ENCODE peak calls at places on chromosomes 7 and 10, in eight cellular contexts. W is fibroblast of the aortic adventitia, O is adrenal gland, X is GM23338, B is esophagus muscularis mucosa, G is fibroblast of lung, V is esophagus squamous epithelium, A is AG09319. M is an unnamed sample.

GRCh38 chr10:86439544-86439943 is 72.9 kb upstream of the GRID1 start:
- DNase-seq in W (peak; percentile 85), G (peak; percentile 94), A (peak; percentile 77), O (peak; percentile 87), V (no peak), B (no peak), X (no peak), M (peak; percentile 88)

GRCh38 chr10:96249264-96249663 is 22.1 kb downstream of the BLNK start:
- DNase-seq in O (no peak), X (no peak), A (no peak), B (no peak), W (no peak), V (no peak), G (no peak), M (no peak)

GRCh38 chr7:6453737-6454136 is 6.0 kb upstream of the DAGLB start:
- DNase-seq in V (no peak), G (peak; percentile 52), O (no peak), W (peak; percentile 68), A (no peak), X (no peak), B (no peak), M (peak; percentile 81)

GRCh38 chr7:142859829-142860228 is 5.0 kb downstream of the EPHB6 start:
- DNase-seq in X (no peak), W (peak; percentile 77), G (peak; percentile 79), V (no peak), B (no peak), O (no peak), A (no peak), M (peak; percentile 77)

GRCh38 chr7:121278120-121279021 is 50.4 kb upstream of the WNT16 start:
- DNase-seq in A (no peak), B (no peak), O (no peak), V (no peak), W (peak; percentile 50), X (peak; percentile 20), G (peak; percentile 76), M (peak; percentile 45)

GRCh38 chr10:49161411-49161997 is 26.7 kb downstream of the TMEM273 start:
- DNase-seq in O (no peak), V (no peak), W (peak; percentile 76), X (peak; percentile 66), G (peak; percentile 72), A (no peak), B (no peak), M (peak; percentile 55)

GRCh38 chr10:44292390-44293002 is 92.4 kb downstream of the CXCL12 start:
- DNase-seq in A (no peak), W (no peak), G (no peak), V (no peak), B (no peak), X (peak; percentile 59), O (no peak), M (no peak)

GRCh38 chr10:126059101-126059826 is 162.9 kb downstream of the FANK1 start:
- DNase-seq in B (no peak), X (no peak), G (peak; percentile 48), W (peak; percentile 86), O (no peak), V (no peak), A (no peak), M (no peak)

GRCh38 chr10:103072276-103072675 is 120.8 kb downstream of the NT5C2 start:
- DNase-seq in A (no peak), X (peak; percentile 38), W (no peak), G (no peak), O (no peak), B (no peak), V (no peak), M (no peak)

GRCh38 chr7:15326044-15326644 is 235.7 kb downstream of the AGMO start:
- DNase-seq in A (no peak), G (peak; percentile 61), V (no peak), X (peak; percentile 61), B (no peak), W (peak; percentile 57), O (no peak), M (peak; percentile 24)

GRCh38 chr10:71599518-71599917 is 120.1 kb downstream of the C10orf105 start:
- DNase-seq in G (no peak), A (no peak), B (no peak), V (no peak), W (no peak), O (no peak), X (no peak), M (no peak)
- TF ChIP-seq CTCF in G (no peak), A (no peak), B (no peak), V (no peak), W (no peak), O (no peak), X (no peak), M (no peak)

GRCh38 chr10:84214612-84215235 is 10.6 kb downstream of the LRIT2 start:
- DNase-seq in X (peak; percentile 84), B (no peak), O (peak; percentile 33), V (no peak), W (no peak), A (no peak), G (no peak), M (peak; percentile 56)
- TF ChIP-seq CTCF in X (peak; percentile 81), B (no peak), O (no peak), V (peak; percentile 13), W (peak; percentile 32), A (no peak), G (no peak), M (peak; percentile 26)

GRCh38 chr7:50352282-50352681 is 47.8 kb downstream of the IKZF1 start:
- DNase-seq in O (no peak), V (no peak), G (no peak), A (no peak), B (no peak), W (no peak), X (no peak), M (no peak)

GRCh38 chr7:50355817-50356178 is 51.3 kb downstream of the IKZF1 start:
- DNase-seq in B (no peak), X (peak; percentile 32), V (no peak), W (no peak), G (no peak), A (no peak), O (no peak), M (no peak)

GRCh38 chr7:50353894-50354595 is 49.5 kb downstream of the IKZF1 start:
- DNase-seq in V (no peak), A (no peak), W (no peak), X (no peak), G (no peak), B (no peak), O (no peak), M (no peak)

GRCh38 chr7:50351267-50351666 is 46.8 kb downstream of the IKZF1 start:
- DNase-seq in B (no peak), X (no peak), W (no peak), G (no peak), O (no peak), V (no peak), A (no peak), M (no peak)

GRCh38 chr7:50353201-50353600 is 48.7 kb downstream of the IKZF1 start:
- DNase-seq in X (no peak), G (no peak), W (no peak), B (no peak), V (no peak), O (no peak), A (no peak), M (no peak)
- TF ChIP-seq CTCF in X (no peak), G (no peak), W (no peak), B (no peak), V (no peak), O (no peak), A (no peak), M (no peak)

DNA sequence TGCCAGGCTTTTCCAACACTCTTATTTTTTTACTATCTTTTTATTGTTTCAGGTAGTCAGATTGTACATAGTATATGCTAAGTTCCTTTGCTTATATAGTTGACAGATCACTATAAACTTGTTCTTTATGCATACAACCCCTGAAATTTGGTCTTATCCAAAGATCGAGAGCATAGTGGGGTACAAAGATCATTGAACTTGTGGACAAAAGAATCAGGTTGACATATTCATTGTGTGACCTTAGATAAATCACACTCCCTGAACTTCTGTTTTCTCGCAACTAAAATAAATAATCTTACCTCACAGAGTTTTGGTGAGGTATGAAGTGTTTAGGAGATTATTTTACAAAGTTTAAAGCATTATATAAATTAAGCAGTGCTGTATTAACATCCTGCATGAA is 22.1 kb downstream of the ZNF277 start:
- DNase-seq in W (no peak), B (no peak), O (no peak), V (no peak), A (no peak), G (no peak), X (no peak), M (no peak)
- TF ChIP-seq CTCF in W (no peak), B (no peak), O (no peak), V (no peak), A (no peak), G (no peak), X (no peak), M (no peak)

GRCh38 chr7:36972140-36972518 is 247.8 kb upstream of the AOAH start:
- DNase-seq in W (no peak), X (no peak), B (no peak), G (no peak), O (no peak), V (no peak), A (no peak), M (no peak)

GRCh38 chr7:36967387-36967786 is 243.1 kb upstream of the AOAH start:
- DNase-seq in G (peak; percentile 76), B (no peak), X (peak; percentile 93), O (peak; percentile 76), A (peak; percentile 22), V (no peak), W (peak; percentile 80), M (peak; percentile 73)

GRCh38 chr7:36969376-36969775 is 245.1 kb upstream of the AOAH start:
- DNase-seq in G (no peak), W (no peak), V (no peak), X (no peak), A (no peak), B (no peak), O (no peak), M (no peak)

GRCh38 chr7:36970551-36971514 is 246.5 kb upstream of the AOAH start:
- DNase-seq in A (no peak), V (no peak), X (no peak), W (no peak), B (no peak), O (no peak), G (no peak), M (no peak)

GRCh38 chr7:36971515-36972139 is 247.3 kb upstream of the AOAH start:
- DNase-seq in X (no peak), V (no peak), G (no peak), W (no peak), A (no peak), B (no peak), O (no peak), M (no peak)
- TF ChIP-seq CTCF in X (no peak), V (no peak), G (no peak), W (no peak), A (no peak), B (no peak), O (no peak), M (no peak)

GRCh38 chr7:5408777-5409176 is 14.9 kb downstream of the TNRC18 start:
- DNase-seq in B (no peak), G (peak; percentile 50), A (no peak), X (no peak), O (no peak), V (no peak), W (peak; percentile 55), M (peak; percentile 45)

GRCh38 chr7:5403442-5403841 is 20.2 kb downstream of the TNRC18 start:
- DNase-seq in G (no peak), O (no peak), V (no peak), A (no peak), W (no peak), B (no peak), X (no peak), M (no peak)

GRCh38 chr7:5406957-5407930 is 16.4 kb downstream of the TNRC18 start:
- DNase-seq in V (no peak), O (no peak), W (no peak), A (no peak), G (no peak), X (peak; percentile 95), B (no peak), M (no peak)
- TF ChIP-seq CTCF in V (no peak), O (no peak), W (no peak), A (no peak), G (no peak), X (peak; percentile 14), B (no peak), M (no peak)